ENCODE peak calls at places on chromosomes 11 and 22, in six cellular contexts. One of them, this sample, is unnamed.

GRCh38 chr11:36157151-36157519 is 132.1 kb downstream of the COMMD9 start:
- DNase-seq in GM12878: no peak
- DNase-seq in HCT116: no peak
- DNase-seq in H1: no peak
- DNase-seq in HepG2: no peak
- DNase-seq in K562: no peak
- DNase-seq in this sample: no peak

GRCh38 chr11:72308226-72309073 is 64.5 kb upstream of the PHOX2A start:
- DNase-seq in GM12878: no peak
- DNase-seq in HCT116: no peak
- DNase-seq in H1: no peak
- DNase-seq in HepG2: no peak
- DNase-seq in K562: peak; percentile 49
- DNase-seq in this sample: no peak

GRCh38 chr22:19410941-19411689 is 20.4 kb downstream of the HIRA start:
- DNase-seq in GM12878: no peak
- DNase-seq in HCT116: no peak
- DNase-seq in H1: no peak
- DNase-seq in HepG2: no peak
- DNase-seq in K562: no peak
- DNase-seq in this sample: no peak

GRCh38 chr11:62689421-62690183 is at the start of gene LRRN4CL:
- DNase-seq in GM12878: no peak
- DNase-seq in HCT116: no peak
- DNase-seq in H1: no peak
- DNase-seq in HepG2: no peak
- DNase-seq in K562: no peak
- DNase-seq in this sample: no peak

GRCh38 chr22:41982886-41983285 is 13.6 kb downstream of the SEPTIN3 start:
- DNase-seq in GM12878: no peak
- DNase-seq in HCT116: no peak
- DNase-seq in H1: no peak
- DNase-seq in HepG2: no peak
- DNase-seq in K562: no peak
- DNase-seq in this sample: no peak

GRCh38 chr11:115886111-115886733 is 382.0 kb upstream of the CADM1 start:
- DNase-seq in GM12878: no peak
- DNase-seq in HCT116: no peak
- DNase-seq in H1: no peak
- DNase-seq in HepG2: no peak
- DNase-seq in K562: no peak
- DNase-seq in this sample: no peak

GRCh38 chr11:105935791-105936190 is 86.2 kb downstream of the MSANTD4 start:
- DNase-seq in GM12878: no peak
- DNase-seq in HCT116: peak; percentile 21
- DNase-seq in H1: no peak
- DNase-seq in HepG2: no peak
- DNase-seq in K562: no peak
- DNase-seq in this sample: no peak

GRCh38 chr11:110079726-110080125 is 13.5 kb upstream of the ZC3H12C start:
- DNase-seq in GM12878: no peak
- DNase-seq in HCT116: no peak
- DNase-seq in H1: no peak
- DNase-seq in HepG2: no peak
- DNase-seq in K562: no peak
- DNase-seq in this sample: no peak

GRCh38 chr11:4095509-4096230 is 1.1 kb downstream of the RRM1 start:
- DNase-seq in GM12878: no peak
- DNase-seq in HCT116: no peak
- DNase-seq in H1: no peak
- DNase-seq in HepG2: peak; percentile 44
- DNase-seq in K562: peak; percentile 21
- DNase-seq in this sample: peak; percentile 12

GRCh38 chr22:27685515-27685914 is 116.0 kb downstream of the MN1 start:
- DNase-seq in GM12878: no peak
- DNase-seq in HCT116: no peak
- DNase-seq in H1: no peak
- DNase-seq in HepG2: no peak
- DNase-seq in K562: no peak
- DNase-seq in this sample: no peak

GRCh38 chr11:2741377-2742131 is 41.8 kb upstream of the KCNQ1OT1 start:
- DNase-seq in GM12878: no peak
- DNase-seq in HCT116: no peak
- DNase-seq in H1: no peak
- DNase-seq in HepG2: no peak
- DNase-seq in K562: peak; percentile 54
- DNase-seq in this sample: no peak

GRCh38 chr11:82718307-82718706 is 15.4 kb downstream of the FAM181B start:
- DNase-seq in GM12878: no peak
- DNase-seq in HCT116: peak; percentile 19
- DNase-seq in H1: peak; percentile 54
- DNase-seq in HepG2: peak; percentile 7
- DNase-seq in K562: peak; percentile 56
- DNase-seq in this sample: peak; percentile 79

GRCh38 chr11:4167758-4168157 is 73.2 kb downstream of the RRM1 start:
- DNase-seq in GM12878: no peak
- DNase-seq in HCT116: no peak
- DNase-seq in H1: no peak
- DNase-seq in HepG2: no peak
- DNase-seq in K562: no peak
- DNase-seq in this sample: no peak

GRCh38 chr22:20354238-20354975 is 34.5 kb upstream of the DGCR6L start:
- DNase-seq in GM12878: no peak
- DNase-seq in HCT116: no peak
- DNase-seq in H1: peak; percentile 20
- DNase-seq in HepG2: no peak
- DNase-seq in K562: no peak
- DNase-seq in this sample: no peak

GRCh38 chr22:39234867-39235687 is 9.7 kb downstream of the PDGFB start:
- DNase-seq in GM12878: no peak
- DNase-seq in HCT116: no peak
- DNase-seq in H1: no peak
- DNase-seq in HepG2: no peak
- DNase-seq in K562: no peak
- DNase-seq in this sample: no peak

GRCh38 chr22:20867179-20868099 is 8.6 kb downstream of the SNAP29 start:
- DNase-seq in GM12878: no peak
- DNase-seq in HCT116: no peak
- DNase-seq in H1: no peak
- DNase-seq in HepG2: peak; percentile 80
- DNase-seq in K562: peak; percentile 100
- DNase-seq in this sample: peak; percentile 34

GRCh38 chr11:3020011-3020410 is 27.9 kb upstream of the NAP1L4 start:
- DNase-seq in GM12878: no peak
- DNase-seq in HCT116: no peak
- DNase-seq in H1: no peak
- DNase-seq in HepG2: no peak
- DNase-seq in K562: no peak
- DNase-seq in this sample: no peak

GRCh38 chr22:30275625-30276024 is 9.0 kb upstream of the OSM start:
- DNase-seq in GM12878: no peak
- DNase-seq in HCT116: no peak
- DNase-seq in H1: no peak
- DNase-seq in HepG2: no peak
- DNase-seq in K562: no peak
- DNase-seq in this sample: no peak

GRCh38 chr11:61297341-61297740 is 2.2 kb upstream of the VWCE start:
- DNase-seq in GM12878: no peak
- DNase-seq in HCT116: no peak
- DNase-seq in H1: no peak
- DNase-seq in HepG2: no peak
- DNase-seq in K562: no peak
- DNase-seq in this sample: no peak

GRCh38 chr11:34916014-34916809 is at the start of the genes APIP and PDHX:
- DNase-seq in GM12878: peak; percentile 92
- DNase-seq in HCT116: peak; percentile 98
- DNase-seq in H1: peak; percentile 99
- DNase-seq in HepG2: peak; percentile 94
- DNase-seq in K562: peak; percentile 98
- DNase-seq in this sample: peak; percentile 96

GRCh38 chr11:23995891-23996290 is 501.0 kb upstream of the LUZP2 start:
- DNase-seq in GM12878: no peak
- DNase-seq in HCT116: no peak
- DNase-seq in H1: no peak
- DNase-seq in HepG2: no peak
- DNase-seq in K562: no peak
- DNase-seq in this sample: no peak

GRCh38 chr11:120522021-120522420 is 10.5 kb downstream of the GRIK4 start:
- DNase-seq in GM12878: no peak
- DNase-seq in HCT116: no peak
- DNase-seq in H1: no peak
- DNase-seq in HepG2: no peak
- DNase-seq in K562: no peak
- DNase-seq in this sample: no peak

GRCh38 chr11:103043826-103044688 is 47.9 kb downstream of the DCUN1D5 start:
- DNase-seq in GM12878: no peak
- DNase-seq in HCT116: no peak
- DNase-seq in H1: no peak
- DNase-seq in HepG2: no peak
- DNase-seq in K562: no peak
- DNase-seq in this sample: no peak

GRCh38 chr22:50048066-50048765 is 9.9 kb downstream of the TTLL8 start:
- DNase-seq in GM12878: no peak
- DNase-seq in HCT116: no peak
- DNase-seq in H1: no peak
- DNase-seq in HepG2: no peak
- DNase-seq in K562: no peak
- DNase-seq in this sample: no peak

GRCh38 chr11:117039897-117040296 is 58.3 kb downstream of the SIK3 start:
- DNase-seq in GM12878: no peak
- DNase-seq in HCT116: no peak
- DNase-seq in H1: no peak
- DNase-seq in HepG2: no peak
- DNase-seq in K562: no peak
- DNase-seq in this sample: no peak

GRCh38 chr11:100925935-100926334 is 203.7 kb downstream of the PGR start:
- DNase-seq in GM12878: peak; percentile 61
- DNase-seq in HCT116: peak; percentile 57
- DNase-seq in H1: no peak
- DNase-seq in HepG2: no peak
- DNase-seq in K562: peak; percentile 8
- DNase-seq in this sample: no peak

GRCh38 chr11:95563859-95564258 is 225.7 kb downstream of the FAM76B start:
- DNase-seq in GM12878: no peak
- DNase-seq in HCT116: no peak
- DNase-seq in H1: no peak
- DNase-seq in HepG2: no peak
- DNase-seq in K562: no peak
- DNase-seq in this sample: no peak

GRCh38 chr11:68212421-68213134 is 518 bp downstream of the KMT5B start:
- DNase-seq in GM12878: no peak
- DNase-seq in HCT116: peak; percentile 37
- DNase-seq in H1: peak; percentile 68
- DNase-seq in HepG2: peak; percentile 65
- DNase-seq in K562: peak; percentile 87
- DNase-seq in this sample: peak; percentile 80

GRCh38 chr22:27433585-27434190 is 367.9 kb downstream of the MN1 start:
- DNase-seq in GM12878: no peak
- DNase-seq in HCT116: no peak
- DNase-seq in H1: no peak
- DNase-seq in HepG2: no peak
- DNase-seq in K562: no peak
- DNase-seq in this sample: peak; percentile 67

DNA sequence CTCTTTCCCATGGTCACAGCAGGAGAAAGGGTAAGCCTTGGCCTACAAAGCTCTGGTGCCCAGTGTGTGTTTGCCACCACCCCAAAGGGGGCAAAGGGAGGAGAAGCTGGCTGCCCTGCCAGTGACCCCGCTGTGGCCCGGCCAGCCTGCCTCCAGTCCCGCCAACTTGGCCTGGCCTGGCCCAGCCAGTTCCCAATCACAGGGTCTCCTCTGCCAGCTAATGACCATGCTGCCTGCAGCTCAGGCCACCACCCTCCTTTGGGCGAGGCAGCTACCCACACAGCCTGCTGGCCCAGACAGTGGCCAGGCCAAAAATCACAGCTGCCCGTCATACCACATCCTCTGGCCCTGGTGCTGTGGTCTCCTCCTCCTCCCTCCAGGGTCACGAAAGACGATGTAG is 5.1 kb downstream of the GDPD5 start:
- DNase-seq in GM12878: no peak
- DNase-seq in HCT116: no peak
- DNase-seq in H1: no peak
- DNase-seq in HepG2: no peak
- DNase-seq in K562: no peak
- DNase-seq in this sample: no peak
- TF ChIP-seq JUND in GM12878: no peak
- TF ChIP-seq JUND in HCT116: no peak
- TF ChIP-seq JUND in H1: no peak
- TF ChIP-seq JUND in HepG2: no peak
- TF ChIP-seq JUND in K562: no peak
- TF ChIP-seq JUND in this sample: no peak

GRCh38 chr22:44550666-44551491 is 52.8 kb upstream of the RTL6 start:
- DNase-seq in GM12878: peak; percentile 9
- DNase-seq in HCT116: no peak
- DNase-seq in H1: no peak
- DNase-seq in HepG2: no peak
- DNase-seq in K562: no peak
- DNase-seq in this sample: no peak
- TF ChIP-seq JUND in GM12878: no peak
- TF ChIP-seq JUND in HCT116: no peak
- TF ChIP-seq JUND in H1: no peak
- TF ChIP-seq JUND in HepG2: no peak
- TF ChIP-seq JUND in K562: no peak
- TF ChIP-seq JUND in this sample: no peak

GRCh38 chr22:24285245-24285644 is 14.6 kb downstream of the SPECC1L start:
- DNase-seq in GM12878: no peak
- DNase-seq in HCT116: peak; percentile 22
- DNase-seq in H1: no peak
- DNase-seq in HepG2: no peak
- DNase-seq in K562: no peak
- DNase-seq in this sample: no peak
- TF ChIP-seq JUND in GM12878: no peak
- TF ChIP-seq JUND in HCT116: no peak
- TF ChIP-seq JUND in H1: no peak
- TF ChIP-seq JUND in HepG2: no peak
- TF ChIP-seq JUND in K562: no peak
- TF ChIP-seq JUND in this sample: no peak

DNA sequence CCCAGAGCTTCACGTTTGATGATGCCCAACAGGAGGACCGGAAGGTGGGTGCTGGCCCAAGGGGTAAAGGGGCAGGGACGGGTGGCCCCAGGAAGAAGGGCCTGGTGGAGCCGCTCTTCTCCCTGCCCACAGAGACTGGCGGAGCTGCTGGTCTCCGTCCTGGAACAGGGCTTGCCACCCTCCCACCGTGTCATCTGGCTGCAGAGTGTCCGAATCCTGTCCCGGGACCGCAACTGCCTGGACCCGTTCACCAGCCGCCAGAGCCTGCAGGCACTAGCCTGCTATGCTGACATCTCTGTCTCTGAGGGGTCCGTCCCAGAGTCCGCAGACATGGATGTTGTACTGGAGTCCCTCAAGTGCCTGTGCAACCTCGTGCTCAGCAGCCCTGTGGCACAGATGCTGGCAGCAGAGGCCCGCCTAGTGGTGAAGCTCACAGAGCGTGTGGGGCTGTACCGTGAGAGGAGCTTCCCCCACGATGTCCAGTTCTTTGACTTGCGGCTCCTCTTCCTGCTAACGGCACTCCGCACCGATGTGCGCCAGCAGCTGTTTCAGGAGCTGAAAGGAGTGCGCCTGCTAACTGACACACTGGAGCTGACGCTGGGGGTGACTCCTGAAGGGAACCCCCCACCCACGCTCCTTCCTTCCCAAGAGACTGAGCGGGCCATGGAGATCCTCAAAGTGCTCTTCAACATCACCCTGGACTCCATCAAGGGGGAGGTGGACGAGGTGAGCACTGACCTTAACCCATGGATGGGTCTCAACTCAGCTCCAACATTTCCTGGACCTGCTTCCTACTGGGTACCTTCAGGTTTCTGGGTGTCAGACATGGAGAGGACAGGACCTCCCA is 2.0 kb downstream of the RIC8A start:
- DNase-seq in GM12878: no peak
- DNase-seq in HCT116: no peak
- DNase-seq in H1: no peak
- DNase-seq in HepG2: no peak
- DNase-seq in K562: no peak
- DNase-seq in this sample: no peak
- TF ChIP-seq JUND in GM12878: no peak
- TF ChIP-seq JUND in HCT116: no peak
- TF ChIP-seq JUND in H1: no peak
- TF ChIP-seq JUND in HepG2: no peak
- TF ChIP-seq JUND in K562: no peak
- TF ChIP-seq JUND in this sample: no peak

This sample was measured in T47D.